ENCODE peak calls at places on chromosomes 2 and 18, in four cellular contexts. F is K562, K is Panc1, H is HepG2. Q is an unnamed sample.
A peak's percentile ranks its signal among the peaks of the same experiment; 100 is the strongest.

GRCh38 chr2:189512879-189513278 is 67.7 kb downstream of the SLC40A1 start:
- DNase-seq in F (no peak), K (no peak), H (no peak), Q (no peak)

GRCh38 chr2:71685073-71685848 is 231.9 kb downstream of the DYSF start:
- DNase-seq in F (no peak), K (no peak), H (no peak), Q (no peak)

GRCh38 chr2:81260320-81260719 is 955.8 kb upstream of the LRRTM1 start:
- DNase-seq in K (no peak), H (no peak), F (no peak), Q (peak; percentile 55)

GRCh38 chr2:240905176-240905781 is 857 bp upstream of the CROCC2 start:
- DNase-seq in H (no peak), K (no peak), F (no peak), Q (no peak)

GRCh38 chr2:64794426-64794995 is 140.8 kb upstream of the SERTAD2 start:
- DNase-seq in K (no peak), F (no peak), H (no peak), Q (no peak)

GRCh38 chr2:23637011-23637778 is 252.2 kb downstream of the KLHL29 start:
- DNase-seq in K (no peak), F (no peak), H (no peak), Q (no peak)

GRCh38 chr2:234330902-234331301 is 166.0 kb downstream of the ARL4C start:
- DNase-seq in F (no peak), H (no peak), K (no peak), Q (no peak)

GRCh38 chr18:67513285-67513684 is 3.2 kb downstream of the DSEL start:
- DNase-seq in H (peak; percentile 3), K (no peak), F (no peak), Q (no peak)

GRCh38 chr2:120919216-120919615 is 183.5 kb downstream of the GLI2 start:
- DNase-seq in K (no peak), F (no peak), H (no peak), Q (no peak)

GRCh38 chr2:236291911-236292310 is 27.7 kb upstream of the ASB18 start:
- DNase-seq in H (no peak), K (no peak), F (no peak), Q (no peak)

GRCh38 chr2:231397011-231397927 is 1.8 kb downstream of the B3GNT7 start:
- DNase-seq in K (no peak), F (no peak), H (no peak), Q (no peak)

GRCh38 chr2:74694281-74694680 is 40.2 kb downstream of the SEMA4F start:
- DNase-seq in K (no peak), H (no peak), F (no peak), Q (no peak)

GRCh38 chr2:231970461-231970860 is 8.9 kb downstream of the DIS3L2 start:
- DNase-seq in H (no peak), K (no peak), F (no peak), Q (no peak)

GRCh38 chr2:196836440-196836839 is 27.3 kb upstream of the C2orf66 start:
- DNase-seq in K (no peak), F (no peak), H (no peak), Q (no peak)

GRCh38 chr2:55901322-55901721 is 22.3 kb downstream of the EFEMP1 start:
- DNase-seq in H (no peak), F (peak; percentile 49), K (no peak), Q (no peak)

GRCh38 chr18:2826581-2826980 is 20.2 kb upstream of the EMILIN2 start:
- DNase-seq in H (no peak), K (no peak), F (no peak), Q (no peak)

GRCh38 chr18:43009666-43010065 is 105.8 kb downstream of the RIT2 start:
- DNase-seq in F (no peak), K (no peak), H (no peak), Q (no peak)

GRCh38 chr2:168773719-168774521 is 28.5 kb upstream of the NOSTRIN start:
- DNase-seq in H (peak; percentile 71), F (peak; percentile 84), K (no peak), Q (peak; percentile 52)

GRCh38 chr18:46156124-46156745 is 52.0 kb downstream of the HAUS1 start:
- DNase-seq in H (no peak), F (no peak), K (no peak), Q (no peak)

GRCh38 chr2:23658466-23658942 is 268.4 kb downstream of the ATAD2B start:
- DNase-seq in K (no peak), H (peak; percentile 91), F (no peak), Q (no peak)

GRCh38 chr18:11260963-11261441 is 111.6 kb upstream of the PIEZO2 start:
- DNase-seq in H (no peak), F (no peak), K (no peak), Q (no peak)

GRCh38 chr2:8537572-8538155 is 144.2 kb upstream of the ID2 start:
- DNase-seq in H (no peak), K (no peak), F (no peak), Q (no peak)

GRCh38 chr2:138818479-138818878 is 38.3 kb upstream of the NXPH2 start:
- DNase-seq in F (no peak), K (no peak), H (no peak), Q (no peak)
- TF ChIP-seq TCF7L2 in F (no peak), K (no peak), H (no peak), Q (no peak)

GRCh38 chr2:160409480-160409879 is 84.1 kb downstream of the RBMS1 start:
- DNase-seq in F (no peak), H (no peak), K (no peak), Q (no peak)
- TF ChIP-seq TCF7L2 in F (no peak), H (no peak), K (no peak), Q (no peak)

GRCh38 chr2:173684896-173685485 is 280.2 kb downstream of the SP3 start:
- DNase-seq in H (no peak), K (no peak), F (no peak), Q (no peak)

GRCh38 chr2:173681891-173682655 is 283.1 kb downstream of the SP3 start:
- DNase-seq in H (no peak), K (no peak), F (no peak), Q (no peak)

GRCh38 chr2:173678186-173678585 is 287.0 kb downstream of the SP3 start:
- DNase-seq in K (no peak), F (no peak), H (no peak), Q (no peak)

GRCh38 chr2:173676647-173677046 is 288.5 kb downstream of the SP3 start:
- DNase-seq in F (no peak), H (no peak), K (no peak), Q (no peak)

GRCh38 chr2:173680574-173680973 is 284.6 kb downstream of the SP3 start:
- DNase-seq in K (no peak), H (no peak), F (no peak), Q (no peak)
- TF ChIP-seq TCF7L2 in K (no peak), H (no peak), F (no peak), Q (no peak)

DNA sequence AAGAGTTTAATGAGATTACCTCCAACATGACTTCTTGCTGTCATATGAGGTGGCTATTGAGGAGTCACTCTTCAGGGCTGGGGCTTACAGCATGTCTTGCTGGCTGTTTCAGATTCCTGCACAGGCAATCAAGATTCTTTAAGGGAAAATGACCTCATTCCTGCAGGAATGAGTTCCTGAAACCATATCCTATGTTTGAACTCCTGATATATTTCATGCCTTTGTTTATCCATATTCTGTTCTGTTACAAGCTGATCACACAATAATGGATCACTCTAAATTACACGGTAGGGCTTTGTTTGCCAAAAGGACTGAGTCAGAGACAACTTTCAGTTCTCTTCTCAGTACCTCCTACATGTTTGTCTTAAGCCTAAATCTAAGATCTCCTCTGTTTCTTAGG is 879.8 kb upstream of the PIK3C3 start:
- DNase-seq in F (no peak), K (no peak), H (no peak), Q (no peak)
- TF ChIP-seq TCF7L2 in F (no peak), K (no peak), H (no peak), Q (no peak)

DNA sequence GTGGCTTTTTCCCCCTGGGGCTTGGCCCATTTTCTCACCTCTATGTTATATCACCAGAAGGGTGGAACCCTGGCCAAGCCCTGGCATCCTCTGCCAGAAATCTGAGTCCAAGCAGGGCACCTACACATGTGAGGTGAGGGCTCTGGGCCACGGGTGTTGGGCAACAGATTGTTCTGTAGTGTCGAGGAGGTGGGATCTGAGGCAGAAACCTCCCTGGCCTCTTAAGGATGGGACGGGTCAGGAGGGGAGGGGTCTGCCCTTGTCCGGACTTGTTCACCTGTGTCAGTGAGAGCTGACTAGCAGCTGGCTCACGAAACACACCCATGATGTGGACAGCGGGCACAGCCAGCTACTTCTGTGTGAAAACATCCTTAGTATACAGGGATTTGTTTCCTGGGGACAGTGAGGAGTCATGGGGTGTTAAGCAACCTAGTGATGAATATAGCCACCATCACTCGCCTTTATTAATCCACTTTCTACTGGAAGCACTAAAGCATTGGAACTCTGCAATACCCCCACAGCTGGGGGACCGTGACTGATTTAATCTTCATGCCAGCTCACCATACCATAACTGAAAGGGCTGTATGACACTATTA is 35.6 kb downstream of the EPAS1 start:
- DNase-seq in K (no peak), H (no peak), F (no peak), Q (no peak)
- TF ChIP-seq TCF7L2 in K (no peak), H (no peak), F (no peak), Q (no peak)

GRCh38 chr2:36455011-36455410 is 99.4 kb downstream of the CRIM1 start:
- DNase-seq in K (no peak), F (no peak), H (no peak), Q (no peak)
- TF ChIP-seq TCF7L2 in K (no peak), F (no peak), H (no peak), Q (no peak)